ENCODE peak calls at places on chromosomes 3 and 15, in nine cellular contexts. N, X, E, Z, A, C, R, M and S are unnamed samples.

GRCh38 chr15:58987036-58987435 is 427 bp upstream of the RNF111 start:
- DNase-seq in N (peak; percentile 7), X (no peak), E (no peak), Z (no peak), A (peak; percentile 57), C (no peak), R (no peak), M (no peak), S (no peak)

GRCh38 chr15:38863381-38863780 is 298.8 kb upstream of the RASGRP1 start:
- DNase-seq in N (no peak), X (no peak), E (no peak), Z (no peak), A (no peak), C (no peak), R (no peak), M (no peak), S (no peak)

GRCh38 chr3:71309342-71309741 is 274.2 kb downstream of the FOXP1 start:
- DNase-seq in N (no peak), X (no peak), E (no peak), Z (peak; percentile 49), A (no peak), C (no peak), R (no peak), M (no peak), S (no peak)

GRCh38 chr15:70035719-70036077 is 62.0 kb downstream of the TLE3 start:
- DNase-seq in N (no peak), X (no peak), E (no peak), Z (no peak), A (no peak), C (no peak), R (no peak), M (no peak), S (no peak)

GRCh38 chr3:118968111-118968510 is 66.5 kb downstream of the IGSF11 start:
- DNase-seq in N (no peak), X (no peak), E (no peak), Z (no peak), A (no peak), C (no peak), R (no peak), M (no peak), S (no peak)

GRCh38 chr3:58419782-58420512 is 13.7 kb downstream of the PDHB start:
- DNase-seq in N (no peak), X (no peak), E (peak; percentile 79), Z (no peak), A (peak; percentile 72), C (peak; percentile 75), R (no peak), M (no peak), S (no peak)

GRCh38 chr3:132343018-132343612 is 25.9 kb downstream of the ACP3 start:
- DNase-seq in N (peak; percentile 52), X (no peak), E (no peak), Z (no peak), A (peak; percentile 66), C (peak; percentile 68), R (peak; percentile 43), M (no peak), S (no peak)

GRCh38 chr3:184260571-184261269 is 633 bp downstream of the CAMK2N2 start:
- DNase-seq in N (no peak), X (no peak), E (no peak), Z (no peak), A (no peak), C (no peak), R (no peak), M (no peak), S (no peak)

GRCh38 chr3:79247367-79248103 is 520.3 kb downstream of the ROBO1 start:
- DNase-seq in N (peak; percentile 78), X (no peak), E (peak; percentile 16), Z (no peak), A (peak; percentile 84), C (no peak), R (no peak), M (no peak), S (no peak)

GRCh38 chr3:79887203-79887602 is 119.4 kb upstream of the ROBO1 start:
- DNase-seq in N (no peak), X (no peak), E (no peak), Z (no peak), A (no peak), C (no peak), R (no peak), M (no peak), S (no peak)

GRCh38 chr3:61997112-61997511 is 376.2 kb downstream of the FEZF2 start:
- DNase-seq in N (no peak), X (no peak), E (no peak), Z (no peak), A (peak; percentile 24), C (no peak), R (no peak), M (no peak), S (no peak)

GRCh38 chr15:45114751-45115085 is 592 bp downstream of the DUOXA2 start:
- DNase-seq in N (no peak), X (no peak), E (no peak), Z (no peak), A (no peak), C (no peak), R (no peak), M (no peak), S (no peak)

DNA sequence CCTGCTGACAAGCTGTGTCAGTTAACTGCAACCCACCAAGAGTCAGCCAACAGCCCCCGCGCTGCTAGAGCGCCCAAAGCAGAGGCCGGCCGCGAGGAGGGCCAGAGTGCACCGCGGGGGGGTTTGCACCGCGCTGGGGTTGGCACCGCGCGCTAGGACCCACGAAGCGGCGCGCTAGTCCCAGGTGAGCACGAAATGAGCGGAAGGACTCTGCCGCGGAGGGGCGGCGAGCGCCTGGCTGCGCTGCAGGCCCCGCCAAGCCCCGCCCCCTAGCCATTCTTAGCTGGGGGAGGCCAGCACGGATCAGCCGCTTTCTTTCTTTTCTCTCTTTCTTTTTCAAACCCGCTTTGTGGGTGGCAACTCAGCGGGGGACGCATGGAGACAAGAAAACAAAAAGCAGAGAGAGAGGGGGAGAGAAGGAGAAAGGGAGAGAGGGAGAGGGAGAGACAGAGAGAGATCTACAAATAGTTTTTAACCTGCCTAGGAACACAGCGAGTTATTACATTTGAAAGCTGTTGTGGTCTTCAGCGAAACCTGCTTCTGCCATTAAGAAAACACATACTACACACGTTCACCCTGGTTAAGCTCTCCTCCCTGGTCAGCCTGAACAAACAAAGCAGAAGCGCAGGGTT is 6.9 kb upstream of the FOXB1 start:
- DNase-seq in N (no peak), X (no peak), E (no peak), Z (peak; percentile 53), A (no peak), C (no peak), R (no peak), M (peak; percentile 56), S (no peak)
- H3K27me3 ChIP-seq in N (peaks cover 75% of the 10 kb centered on the region), X (peaks cover 41% of the 10 kb centered on the region), E (peaks cover 100% of the 10 kb centered on the region), Z (peaks cover 94% of the 10 kb centered on the region), A (peaks cover 94% of the 10 kb centered on the region), C (peaks cover 22% of the 10 kb centered on the region), R (peaks cover 61% of the 10 kb centered on the region), M (peaks cover 100% of the 10 kb centered on the region), S (peaks cover 94% of the 10 kb centered on the region)

GRCh38 chr3:141410861-141411771 is 42.8 kb downstream of the ZBTB38 start:
- DNase-seq in N (peak; percentile 55), X (no peak), E (no peak), Z (peak; percentile 46), A (peak; percentile 68), C (no peak), R (no peak), M (no peak), S (peak; percentile 14)
- H3K27ac ChIP-seq in N (peak overlapping the region; percentile 87), X (peak overlapping the region; percentile 99), E (peak overlapping the region; percentile 96), Z (peak overlapping the region; percentile 61), A (peak overlapping the region; percentile 92), C (peak overlapping the region; percentile 92), R (peak overlapping the region; percentile 89), M (peak overlapping the region; percentile 84), S (peak overlapping the region; percentile 72)

GRCh38 chr3:186945255-186945823 is 15.0 kb downstream of the ST6GAL1 start:
- DNase-seq in N (no peak), X (no peak), E (no peak), Z (no peak), A (no peak), C (no peak), R (no peak), M (no peak), S (no peak)
- H3K4me1 ChIP-seq in N (no peaks in the 10 kb centered on the region), X (peaks cover 73% of the 10 kb centered on the region), E (peaks cover 42% of the 10 kb centered on the region), Z (peaks cover 4% of the 10 kb centered on the region), A (peaks cover 4% of the 10 kb centered on the region), C (peaks cover 28% of the 10 kb centered on the region), R (no peaks in the 10 kb centered on the region), M (peaks cover 27% of the 10 kb centered on the region), S (peaks cover 3% of the 10 kb centered on the region)

GRCh38 chr15:89368566-89369223 is 34.1 kb upstream of the POLG start:
- DNase-seq in N (no peak), X (no peak), E (no peak), Z (no peak), A (no peak), C (no peak), R (no peak), M (no peak), S (no peak)
- H3K27me3 ChIP-seq in N (peaks cover 88% of the 10 kb centered on the region), X (peaks cover 42% of the 10 kb centered on the region), E (peaks cover 100% of the 10 kb centered on the region), Z (peaks cover 52% of the 10 kb centered on the region), A (peaks cover 97% of the 10 kb centered on the region), C (peaks cover 41% of the 10 kb centered on the region), R (peaks cover 5% of the 10 kb centered on the region), M (peaks cover 100% of the 10 kb centered on the region), S (peaks cover 80% of the 10 kb centered on the region)

GRCh38 chr3:135800071-135800549 is 165.4 kb upstream of the PPP2R3A start:
- DNase-seq in N (no peak), X (no peak), E (no peak), Z (no peak), A (no peak), C (no peak), R (no peak), M (no peak), S (no peak)

GRCh38 chr3:135803291-135803690 is 162.2 kb upstream of the PPP2R3A start:
- DNase-seq in N (peak; percentile 5), X (no peak), E (no peak), Z (no peak), A (no peak), C (no peak), R (no peak), M (no peak), S (no peak)

GRCh38 chr3:135805752-135806151 is 159.8 kb upstream of the PPP2R3A start:
- DNase-seq in N (no peak), X (no peak), E (no peak), Z (no peak), A (no peak), C (no peak), R (no peak), M (no peak), S (no peak)

GRCh38 chr3:135801018-135801417 is 164.5 kb upstream of the PPP2R3A start:
- DNase-seq in N (no peak), X (no peak), E (no peak), Z (no peak), A (no peak), C (no peak), R (no peak), M (no peak), S (no peak)

DNA sequence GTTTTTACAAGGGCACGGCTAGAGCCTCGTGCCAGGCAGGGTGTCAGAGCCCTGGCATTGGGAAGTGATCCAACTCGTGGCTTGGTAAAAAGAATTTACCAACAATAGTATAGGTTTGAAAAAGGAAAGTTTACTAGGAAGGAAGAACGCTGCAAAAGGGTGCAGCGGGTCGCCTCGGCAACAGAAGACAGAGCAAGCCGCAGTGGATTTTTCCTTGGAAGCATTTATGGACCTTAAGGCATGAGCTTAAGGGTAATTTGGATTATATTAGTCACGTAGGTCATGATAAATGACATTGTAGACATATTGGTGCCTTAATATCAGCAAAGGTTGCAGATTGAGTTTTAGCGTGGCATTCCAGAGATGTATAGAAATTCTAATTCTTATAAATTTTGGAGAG is 163.4 kb upstream of the PPP2R3A start:
- DNase-seq in N (no peak), X (no peak), E (no peak), Z (no peak), A (no peak), C (no peak), R (no peak), M (no peak), S (no peak)
- H3K27ac ChIP-seq in N (no peak overlapping the region), X (no peak overlapping the region), E (no peak overlapping the region), Z (no peak overlapping the region), A (no peak overlapping the region), C (no peak overlapping the region), R (no peak overlapping the region), M (no peak overlapping the region), S (no peak overlapping the region)